ENCODE peak calls at places on chromosome 10, in six cellular contexts. O is PC-9, P is WTC11, I is tibial artery, K is transverse colon, L is foreskin fibroblast. A is an unnamed sample.
A peak's percentile ranks its signal among the peaks of the same experiment; 100 is the strongest.

GRCh38 chr10:102644646-102645387 is 538 bp downstream of the TRIM8 start:
- DNase-seq in K (peak; percentile 89), P (peak; percentile 83), L (peak; percentile 86), I (peak; percentile 93), O (peak; percentile 74), A (peak; percentile 92)

GRCh38 chr10:31927597-31928530 is 767 bp downstream of the ARHGAP12 start:
- DNase-seq in O (peak; percentile 41), L (peak; percentile 78), P (peak; percentile 56), I (peak; percentile 80), K (peak; percentile 62), A (peak; percentile 87)

GRCh38 chr10:25766687-25767221 is 167.3 kb upstream of the MYO3A start:
- DNase-seq in K (no peak), L (no peak), I (no peak), P (peak; percentile 80), O (no peak), A (no peak)

GRCh38 chr10:3807221-3807927 is 22.4 kb upstream of the KLF6 start:
- DNase-seq in I (no peak), L (no peak), K (no peak), P (no peak), O (no peak), A (peak; percentile 48)

GRCh38 chr10:31421322-31421721 is 102.3 kb downstream of the ZEB1 start:
- DNase-seq in P (no peak), O (no peak), L (no peak), K (no peak), I (no peak), A (no peak)

GRCh38 chr10:86655173-86655540 is 810 bp downstream of the OPN4 start:
- DNase-seq in O (no peak), P (no peak), K (no peak), L (no peak), I (peak; percentile 29), A (no peak)

GRCh38 chr10:112286837-112287818 is 3.9 kb downstream of the TECTB start:
- DNase-seq in O (no peak), L (no peak), I (no peak), P (no peak), K (no peak), A (no peak)

GRCh38 chr10:60299961-60300883 is 89.5 kb downstream of the ANK3 start:
- DNase-seq in K (no peak), P (peak; percentile 15), L (no peak), I (no peak), O (no peak), A (no peak)

GRCh38 chr10:4450981-4451501 is 375.0 kb upstream of the AKR1E2 start:
- DNase-seq in P (no peak), I (no peak), O (peak; percentile 8), K (no peak), L (peak; percentile 94), A (no peak)

GRCh38 chr10:132163278-132163765 is 23.4 kb upstream of the DPYSL4 start:
- DNase-seq in P (peak; percentile 88), L (no peak), I (no peak), O (no peak), K (peak; percentile 51), A (peak; percentile 77)

GRCh38 chr10:127148933-127149220 is 47.5 kb downstream of the INSYN2A start:
- DNase-seq in P (no peak), L (peak; percentile 89), I (no peak), K (no peak), O (no peak), A (no peak)

GRCh38 chr10:3516191-3516590 is 268.8 kb downstream of the KLF6 start:
- DNase-seq in O (no peak), L (no peak), K (no peak), I (no peak), P (no peak), A (no peak)

GRCh38 chr10:22659901-22660300 is 54.5 kb downstream of the PIP4K2A start:
- DNase-seq in K (no peak), O (no peak), P (no peak), L (no peak), I (no peak), A (no peak)

GRCh38 chr10:47029181-47029971 is 118.1 kb downstream of the PTPN20 start:
- DNase-seq in K (no peak), I (peak; percentile 60), O (no peak), L (no peak), P (no peak), A (peak; percentile 19)

GRCh38 chr10:132478341-132479023 is 59.1 kb upstream of the INPP5A start:
- DNase-seq in P (peak; percentile 6), O (no peak), I (peak; percentile 62), L (no peak), K (no peak), A (no peak)

GRCh38 chr10:119111968-119112515 is 8.1 kb downstream of the DENND10 start:
- DNase-seq in O (no peak), P (no peak), I (no peak), L (peak; percentile 45), K (no peak), A (no peak)

GRCh38 chr10:113953505-113954272 is 90.0 kb upstream of the ADRB1 start:
- DNase-seq in I (no peak), K (no peak), O (no peak), P (no peak), L (no peak), A (no peak)

GRCh38 chr10:113180401-113181154 is 230.5 kb downstream of the TCF7L2 start:
- DNase-seq in L (no peak), I (no peak), P (no peak), O (no peak), K (no peak), A (no peak)

GRCh38 chr10:79093658-79094411 is 25.1 kb downstream of the ZMIZ1 start:
- DNase-seq in L (peak; percentile 45), P (no peak), I (peak; percentile 86), O (peak; percentile 46), K (peak; percentile 89), A (peak; percentile 86)

GRCh38 chr10:124374535-124375352 is 44.0 kb downstream of the OAT start:
- DNase-seq in P (no peak), O (no peak), K (no peak), L (no peak), I (no peak), A (no peak)

GRCh38 chr10:103636996-103637395 is 143.5 kb downstream of the NEURL1 start:
- DNase-seq in P (no peak), L (peak; percentile 77), O (no peak), I (peak; percentile 86), K (no peak), A (no peak)

GRCh38 chr10:98920362-98920761 is 315.3 kb downstream of the HPSE2 start:
- DNase-seq in O (no peak), L (no peak), K (no peak), I (no peak), P (no peak), A (no peak)

GRCh38 chr10:98917828-98918227 is 317.8 kb downstream of the HPSE2 start:
- DNase-seq in L (peak; percentile 64), I (no peak), P (no peak), O (no peak), K (no peak), A (no peak)

GRCh38 chr10:98919899-98920298 is 315.8 kb downstream of the HPSE2 start:
- DNase-seq in I (no peak), K (no peak), P (no peak), L (peak; percentile 87), O (no peak), A (no peak)

GRCh38 chr10:98920807-98921206 is 314.8 kb downstream of the HPSE2 start:
- DNase-seq in L (peak; percentile 80), P (no peak), K (no peak), O (no peak), I (no peak), A (peak; percentile 11)

DNA sequence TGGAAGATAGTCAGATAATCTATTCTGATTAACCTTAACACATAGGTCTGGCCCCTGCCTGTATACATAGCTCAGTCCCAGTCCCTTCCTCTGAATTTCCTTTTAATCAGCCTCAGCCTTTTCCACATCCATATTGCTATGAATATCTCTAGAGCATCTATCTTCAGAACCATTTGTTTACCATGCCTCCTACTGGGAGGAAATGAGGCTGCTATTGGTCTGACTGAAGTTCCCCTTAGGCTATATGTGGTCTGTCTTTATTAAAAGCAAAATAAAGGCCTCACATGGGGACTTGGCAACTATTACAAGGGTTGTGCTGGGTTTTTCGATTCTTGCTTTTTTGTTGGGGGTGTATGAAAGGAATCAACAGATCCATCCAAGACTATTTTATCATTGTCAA is 318.9 kb downstream of the HPSE2 start:
- DNase-seq in I (no peak), K (no peak), L (peak; percentile 81), O (no peak), P (no peak), A (no peak)
- TF ChIP-seq CTCF in I (no peak), K (no peak), L (no peak), O (no peak), P (no peak), A (no peak)

DNA sequence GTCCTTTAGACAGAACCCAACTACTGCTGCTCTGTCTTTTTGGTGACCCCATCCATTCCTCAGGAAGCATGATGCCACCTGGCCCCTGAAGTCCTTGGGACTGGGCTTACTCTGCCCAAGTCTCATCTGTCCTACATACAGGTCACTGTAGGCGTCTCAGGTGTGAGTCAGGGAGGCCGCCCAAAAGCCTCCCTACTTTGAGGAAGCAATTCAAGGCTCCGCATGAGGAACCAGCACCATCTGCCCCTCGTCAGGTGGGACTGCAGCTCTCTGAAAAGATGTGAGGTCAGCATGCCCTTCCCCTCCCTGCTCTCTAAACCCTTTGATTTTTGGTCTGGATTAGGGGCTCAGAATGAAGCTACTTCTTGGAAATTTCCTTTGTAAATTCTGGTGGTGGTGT is 354.8 kb downstream of the CXCL12 start:
- DNase-seq in L (no peak), K (no peak), O (no peak), I (no peak), P (peak; percentile 43), A (no peak)
- TF ChIP-seq CTCF in L (no peak), K (no peak), O (no peak), I (no peak), P (no peak), A (no peak)

DNA sequence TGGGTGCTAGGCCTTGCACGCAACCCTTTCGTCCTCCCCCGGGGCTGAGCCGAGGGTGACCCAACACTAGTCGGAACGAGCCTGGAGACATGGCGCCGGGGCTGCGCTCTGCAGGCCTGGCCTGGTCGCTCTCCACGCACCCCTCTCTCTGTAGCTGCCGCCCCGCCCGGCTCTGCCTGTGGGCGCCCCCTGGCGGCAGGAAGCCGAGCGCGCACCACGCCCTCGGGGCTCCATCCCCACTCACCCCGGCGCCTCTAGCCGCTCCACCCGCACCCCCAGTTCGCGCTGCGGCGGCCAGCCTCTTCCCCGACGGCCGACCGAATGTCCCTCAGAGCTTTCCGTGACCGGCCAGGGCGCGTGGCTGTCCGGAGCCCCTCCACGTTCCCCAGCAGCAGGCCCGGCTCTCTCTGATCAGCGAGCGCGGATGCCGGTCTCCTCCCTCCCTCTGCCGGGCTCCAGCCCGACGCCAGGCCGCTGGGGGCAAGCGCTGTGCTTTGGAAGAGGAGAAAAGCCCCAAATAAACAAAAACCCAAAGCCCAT is 29.1 kb upstream of the KCNK18 start:
- DNase-seq in K (peak; percentile 60), P (peak; percentile 84), I (peak; percentile 71), O (no peak), L (peak; percentile 62), A (peak; percentile 70)
- TF ChIP-seq CTCF in K (peak; percentile 68), P (peak; percentile 99), I (peak; percentile 59), O (peak; percentile 45), L (peak; percentile 73), A (peak; percentile 80)

DNA sequence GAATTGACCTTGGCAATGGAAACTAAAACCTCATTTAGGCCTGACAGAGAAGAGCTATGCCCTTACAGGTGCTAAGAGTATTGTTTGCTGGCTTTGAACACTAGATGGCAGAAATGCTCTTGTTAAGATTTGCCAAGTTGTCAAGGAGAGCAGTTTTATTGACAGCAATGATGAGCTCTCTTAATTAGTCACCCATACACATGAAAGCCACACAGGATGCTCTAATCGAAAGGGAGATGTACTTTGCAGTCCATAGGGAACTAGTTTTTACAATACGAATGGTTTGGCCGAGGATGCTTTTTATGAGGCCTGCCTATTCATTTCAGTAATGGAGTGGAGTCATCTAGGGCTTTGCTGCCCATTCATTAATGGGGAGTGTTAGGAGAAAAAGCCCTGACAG is 45.4 kb upstream of the MBL2 start:
- DNase-seq in P (no peak), L (peak; percentile 12), O (peak; percentile 25), I (no peak), K (no peak), A (peak; percentile 13)
- TF ChIP-seq CTCF in P (peak; percentile 36), L (peak; percentile 40), O (peak; percentile 79), I (no peak), K (no peak), A (no peak)

A was measured in mucosa of descending colon.